ENCODE peak calls at places on chromosome 18, in five cellular contexts. R, J, O, P and A are unnamed samples.
A peak's percentile ranks its signal among the peaks of the same experiment; 100 is the strongest.

GRCh38 chr18:37471619-37472018 is 94.0 kb downstream of the CELF4 start:
- DNase-seq in R (no peak), J (no peak), O (no peak), P (no peak), A (no peak)

GRCh38 chr18:78991446-78991845 is 11.8 kb downstream of the SALL3 start:
- DNase-seq in R (no peak), J (no peak), O (no peak), P (no peak), A (no peak)

GRCh38 chr18:9741821-9742541 is 33.9 kb downstream of the RAB31 start:
- DNase-seq in R (no peak), J (no peak), O (no peak), P (no peak), A (no peak)

GRCh38 chr18:53526092-53526491 is 698.4 kb downstream of the MBD2 start:
- DNase-seq in R (no peak), J (no peak), O (no peak), P (no peak), A (no peak)

GRCh38 chr18:45441110-45441842 is 174.0 kb upstream of the SLC14A2 start:
- DNase-seq in R (no peak), J (no peak), O (no peak), P (no peak), A (no peak)

GRCh38 chr18:79528846-79529245 is 133.1 kb downstream of the NFATC1 start:
- DNase-seq in R (peak; percentile 70), J (peak; percentile 59), O (no peak), P (peak; percentile 67), A (no peak)

GRCh38 chr18:5527603-5528002 is 16.2 kb downstream of the EPB41L3 start:
- DNase-seq in R (no peak), J (peak; percentile 33), O (no peak), P (no peak), A (no peak)

GRCh38 chr18:3367491-3368091 is 82.4 kb upstream of the TGIF1 start:
- DNase-seq in R (no peak), J (no peak), O (no peak), P (no peak), A (no peak)

GRCh38 chr18:58227361-58227930 is 183.4 kb downstream of the NEDD4L start:
- DNase-seq in R (no peak), J (no peak), O (no peak), P (no peak), A (no peak)

GRCh38 chr18:45456076-45457066 is 158.9 kb upstream of the SLC14A2 start:
- DNase-seq in R (peak; percentile 31), J (peak; percentile 18), O (no peak), P (no peak), A (no peak)

GRCh38 chr18:78241535-78242306 is 737.9 kb upstream of the SALL3 start:
- DNase-seq in R (no peak), J (no peak), O (no peak), P (no peak), A (no peak)

GRCh38 chr18:34494359-34494696 is 215.8 kb upstream of the DTNA start:
- DNase-seq in R (no peak), J (no peak), O (peak; percentile 5), P (no peak), A (peak; percentile 46)

GRCh38 chr18:11654736-11655604 is 34.1 kb upstream of the GNAL start:
- DNase-seq in R (peak; percentile 37), J (no peak), O (peak; percentile 58), P (peak; percentile 59), A (peak; percentile 9)

GRCh38 chr18:35671952-35672603 is 90.5 kb downstream of the GALNT1 start:
- DNase-seq in R (no peak), J (no peak), O (no peak), P (peak; percentile 18), A (no peak)

GRCh38 chr18:80140455-80140985 is 31.5 kb downstream of the ADNP2 start:
- DNase-seq in R (no peak), J (no peak), O (no peak), P (no peak), A (no peak)

GRCh38 chr18:41745166-41746049 is 209.6 kb upstream of the PIK3C3 start:
- DNase-seq in R (no peak), J (no peak), O (peak; percentile 57), P (peak; percentile 29), A (no peak)

GRCh38 chr18:2274613-2275012 is 296.7 kb downstream of the METTL4 start:
- DNase-seq in R (no peak), J (no peak), O (no peak), P (no peak), A (no peak)

GRCh38 chr18:45282101-45282812 is 333.0 kb upstream of the SLC14A2 start:
- DNase-seq in R (no peak), J (no peak), O (no peak), P (no peak), A (no peak)

GRCh38 chr18:66377291-66377690 is 226.6 kb downstream of the CDH19 start:
- DNase-seq in R (no peak), J (no peak), O (no peak), P (no peak), A (no peak)

GRCh38 chr18:39326772-39327171 is 1761.2 kb upstream of the CELF4 start:
- DNase-seq in R (no peak), J (no peak), O (no peak), P (no peak), A (no peak)

GRCh38 chr18:424869-425138 is 75.7 kb downstream of the COLEC12 start:
- DNase-seq in R (no peak), J (no peak), O (no peak), P (no peak), A (no peak)

GRCh38 chr18:9323750-9324445 is 10.7 kb upstream of the TWSG1 start:
- DNase-seq in R (no peak), J (no peak), O (no peak), P (no peak), A (no peak)

GRCh38 chr18:7084766-7085080 is 32.9 kb downstream of the LAMA1 start:
- DNase-seq in R (no peak), J (no peak), O (no peak), P (no peak), A (no peak)

GRCh38 chr18:38256366-38256765 is 690.8 kb upstream of the CELF4 start:
- DNase-seq in R (no peak), J (no peak), O (no peak), P (no peak), A (no peak)

GRCh38 chr18:54284967-54285785 is 15.9 kb downstream of the POLI start:
- DNase-seq in R (no peak), J (no peak), O (peak; percentile 43), P (no peak), A (no peak)

GRCh38 chr18:136433-136832 is 21.9 kb upstream of the USP14 start:
- DNase-seq in R (no peak), J (no peak), O (no peak), P (no peak), A (no peak)

GRCh38 chr18:24600076-24600654 is 139.7 kb downstream of the HRH4 start:
- DNase-seq in R (no peak), J (no peak), O (no peak), P (peak; percentile 23), A (no peak)

GRCh38 chr18:45169610-45170009 is 445.7 kb upstream of the SLC14A2 start:
- DNase-seq in R (peak; percentile 46), J (peak; percentile 45), O (no peak), P (no peak), A (no peak)

GRCh38 chr18:42310956-42311355 is 355.9 kb downstream of the PIK3C3 start:
- DNase-seq in R (no peak), J (peak; percentile 44), O (no peak), P (no peak), A (no peak)

GRCh38 chr18:501406-501714 is 859 bp upstream of the COLEC12 start:
- DNase-seq in R (no peak), J (no peak), O (no peak), P (no peak), A (no peak)

GRCh38 chr18:8045890-8046289 is 478.8 kb downstream of the PTPRM start:
- DNase-seq in R (no peak), J (no peak), O (no peak), P (no peak), A (no peak)

GRCh38 chr18:682833-683232 is 25.4 kb downstream of the TYMS start:
- DNase-seq in R (no peak), J (no peak), O (no peak), P (no peak), A (no peak)

GRCh38 chr18:50143295-50143694 is 51.7 kb downstream of the MYO5B start:
- DNase-seq in R (no peak), J (no peak), O (no peak), P (no peak), A (no peak)

GRCh38 chr18:76460482-76460881 is 34.6 kb downstream of the ZNF516 start:
- DNase-seq in R (no peak), J (no peak), O (no peak), P (no peak), A (no peak)
- H3K27ac ChIP-seq in R (peak overlapping the region; percentile 74), J (peak overlapping the region; percentile 60), O (no peak overlapping the region), P (no peak overlapping the region), A (no peak overlapping the region)

DNA sequence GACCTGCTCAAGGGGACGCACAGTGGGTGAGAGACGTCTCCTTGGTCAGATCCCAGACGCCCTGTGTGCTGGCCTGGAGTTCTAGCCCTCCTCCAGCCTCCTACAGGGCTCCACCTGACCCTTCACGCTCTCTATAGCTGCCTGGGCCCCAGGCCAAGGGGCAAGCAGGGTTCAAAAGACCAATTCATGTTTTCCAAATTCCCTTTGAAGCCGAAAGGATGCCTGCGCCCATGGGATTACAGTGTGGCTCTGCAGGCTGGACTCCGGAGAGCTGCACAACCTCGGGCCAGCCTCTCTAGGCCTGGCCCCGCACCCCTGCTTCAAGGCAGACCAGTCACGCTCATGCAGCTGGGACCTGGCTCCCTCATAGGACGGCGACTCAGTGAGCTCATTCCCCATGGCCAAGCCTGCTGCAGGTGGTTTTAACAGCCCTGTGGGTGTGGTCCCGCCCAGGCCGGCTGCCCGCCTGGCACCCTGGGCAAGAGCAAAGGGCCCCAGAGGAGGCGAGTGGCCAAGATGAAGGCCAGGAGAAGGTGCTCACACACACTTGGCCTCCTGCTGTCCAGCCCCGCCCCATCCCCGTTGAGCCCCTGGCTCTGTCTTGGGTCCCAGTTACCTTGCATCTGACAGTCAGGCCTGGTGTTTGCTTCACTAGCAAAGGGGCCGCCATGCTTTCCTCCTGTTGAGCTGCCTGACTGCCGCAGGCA is 57.1 kb downstream of the SMAD7 start:
- DNase-seq in R (no peak), J (no peak), O (no peak), P (peak; percentile 86), A (no peak)
- H3K27ac ChIP-seq in R (no peak overlapping the region), J (no peak overlapping the region), O (no peak overlapping the region), P (no peak overlapping the region), A (no peak overlapping the region)

GRCh38 chr18:63313409-63313917 is 6.1 kb downstream of the BCL2 start:
- DNase-seq in R (no peak), J (no peak), O (no peak), P (no peak), A (no peak)
- H3K27ac ChIP-seq in R (peak overlapping the region; percentile 89), J (peak overlapping the region; percentile 65), O (no peak overlapping the region), P (peak overlapping the region; percentile 35), A (no peak overlapping the region)

GRCh38 chr18:48542513-48543181 is 3.8 kb downstream of the CTIF start:
- DNase-seq in R (no peak), J (no peak), O (no peak), P (no peak), A (no peak)

GRCh38 chr18:48543228-48543627 is 4.4 kb downstream of the CTIF start:
- DNase-seq in R (no peak), J (no peak), O (no peak), P (no peak), A (no peak)

GRCh38 chr18:48540329-48541025 is 1.6 kb downstream of the CTIF start:
- DNase-seq in R (peak; percentile 63), J (peak; percentile 55), O (peak; percentile 82), P (peak; percentile 84), A (peak; percentile 75)

GRCh38 chr18:48541026-48541746 is 2.4 kb downstream of the CTIF start:
- DNase-seq in R (peak; percentile 73), J (peak; percentile 56), O (peak; percentile 74), P (peak; percentile 81), A (peak; percentile 20)

GRCh38 chr18:48541747-48542108 is 2.9 kb downstream of the CTIF start:
- DNase-seq in R (no peak), J (no peak), O (no peak), P (no peak), A (no peak)
- H3K27ac ChIP-seq in R (peak overlapping the region; percentile 93), J (peak overlapping the region; percentile 89), O (peak overlapping the region; percentile 87), P (peak overlapping the region; percentile 93), A (peak overlapping the region; percentile 80)